ENCODE peak calls at places on chromosome 9, in seven cellular contexts. A is lower lobe of right lung, N is spleen, P is Caco-2, M is adrenal gland, U is IMR-90, Y is lower leg skin. H is an unnamed sample.

GRCh38 chr9:113772121-113772885 is 103.8 kb upstream of the ZNF618 start:
- DNase-seq in A (no peak), N (no peak), P (no peak), M (no peak), U (peak; percentile 52), Y (no peak), H (no peak)

GRCh38 chr9:69379250-69379982 is 54.4 kb downstream of the ENTREP1 start:
- DNase-seq in A (no peak), N (no peak), P (no peak), M (peak; percentile 51), U (peak; percentile 51), Y (no peak), H (no peak)

GRCh38 chr9:89410022-89410421 is 87.9 kb downstream of the SEMA4D start:
- DNase-seq in A (no peak), N (no peak), P (no peak), M (no peak), U (no peak), Y (no peak), H (no peak)

GRCh38 chr9:20280330-20280729 is 342.0 kb downstream of the MLLT3 start:
- DNase-seq in A (no peak), N (no peak), P (no peak), M (no peak), U (no peak), Y (no peak), H (no peak)

GRCh38 chr9:70120834-70121510 is 77.3 kb downstream of the MAMDC2 start:
- DNase-seq in A (no peak), N (no peak), P (no peak), M (peak; percentile 32), U (peak; percentile 97), Y (peak; percentile 93), H (no peak)

GRCh38 chr9:37026085-37026935 is 7.8 kb downstream of the PAX5 start:
- DNase-seq in A (no peak), N (peak; percentile 78), P (no peak), M (no peak), U (no peak), Y (peak; percentile 77), H (peak; percentile 22)

GRCh38 chr9:108444400-108445358 is 411.1 kb downstream of the ACTL7B start:
- DNase-seq in A (no peak), N (no peak), P (no peak), M (peak; percentile 21), U (peak; percentile 96), Y (peak; percentile 88), H (no peak)

GRCh38 chr9:36149197-36149596 is 12.7 kb downstream of the GLIPR2 start:
- DNase-seq in A (no peak), N (no peak), P (no peak), M (peak; percentile 49), U (peak; percentile 79), Y (peak; percentile 80), H (no peak)

GRCh38 chr9:77417570-77417969 is 230.6 kb downstream of the GNA14 start:
- DNase-seq in A (no peak), N (no peak), P (no peak), M (no peak), U (peak; percentile 79), Y (peak; percentile 67), H (no peak)

GRCh38 chr9:134419684-134420076 is 93.4 kb downstream of the RXRA start:
- DNase-seq in A (no peak), N (no peak), P (peak; percentile 51), M (no peak), U (no peak), Y (no peak), H (no peak)

GRCh38 chr9:123655681-123656423 is 274.1 kb downstream of the DENND1A start:
- DNase-seq in A (no peak), N (no peak), P (no peak), M (no peak), U (no peak), Y (no peak), H (no peak)

GRCh38 chr9:107285292-107285691 is 2.2 kb downstream of the RAD23B start:
- DNase-seq in A (no peak), N (no peak), P (no peak), M (no peak), U (no peak), Y (no peak), H (no peak)

GRCh38 chr9:20551835-20552234 is 70.5 kb downstream of the MLLT3 start:
- DNase-seq in A (no peak), N (no peak), P (peak; percentile 11), M (no peak), U (no peak), Y (no peak), H (no peak)

GRCh38 chr9:34556231-34556525 is 33.3 kb downstream of the CNTFR start:
- DNase-seq in A (no peak), N (peak; percentile 61), P (no peak), M (no peak), U (no peak), Y (no peak), H (no peak)

GRCh38 chr9:132957805-132958204 is 13.4 kb upstream of the TSC1 start:
- DNase-seq in A (no peak), N (no peak), P (no peak), M (no peak), U (no peak), Y (no peak), H (no peak)

GRCh38 chr9:2979893-2980292 is 136.0 kb upstream of the PUM3 start:
- DNase-seq in A (no peak), N (no peak), P (no peak), M (no peak), U (no peak), Y (no peak), H (no peak)

GRCh38 chr9:98569070-98569469 is 139.7 kb downstream of the GABBR2 start:
- DNase-seq in A (no peak), N (no peak), P (no peak), M (no peak), U (no peak), Y (peak; percentile 74), H (no peak)

GRCh38 chr9:37324691-37325490 is 97.6 kb upstream of the GRHPR start:
- DNase-seq in A (no peak), N (no peak), P (no peak), M (no peak), U (no peak), Y (no peak), H (no peak)

GRCh38 chr9:107935931-107936330 is 446.4 kb upstream of the KLF4 start:
- DNase-seq in A (no peak), N (no peak), P (no peak), M (no peak), U (no peak), Y (no peak), H (no peak)

DNA sequence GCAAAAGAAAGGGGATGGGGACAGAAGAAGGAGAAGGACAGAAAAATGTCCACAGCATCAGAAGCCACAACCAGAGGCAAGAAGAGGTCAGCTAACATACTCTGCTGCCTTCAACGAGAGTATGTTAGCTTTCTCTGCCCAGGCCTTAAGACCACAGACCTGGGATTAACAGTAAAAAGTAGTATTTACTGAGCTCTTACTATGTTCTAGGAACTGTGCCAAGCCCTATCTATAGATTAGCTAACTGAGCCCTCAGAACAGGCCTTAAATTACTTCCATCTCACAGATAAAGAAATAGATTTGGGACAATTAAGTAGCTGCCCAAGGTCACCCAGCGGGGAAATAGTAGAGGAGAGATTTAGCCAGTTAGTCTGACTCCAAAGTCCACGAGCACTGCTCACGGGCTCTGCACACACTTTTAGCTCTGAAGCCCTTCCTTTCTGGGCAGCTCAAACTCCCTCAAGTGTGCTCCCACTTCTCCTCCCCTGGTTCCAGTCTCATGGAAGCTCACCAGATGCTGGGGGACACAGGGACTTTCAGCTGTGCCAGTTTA is 64.5 kb upstream of the EQTN start:
- DNase-seq in A (no peak), N (no peak), P (no peak), M (no peak), U (no peak), Y (no peak), H (no peak)
- TF ChIP-seq CTCF in A (no peak), N (no peak), P (no peak), M (no peak), U (no peak), Y (no peak), H (no peak)

GRCh38 chr9:104808030-104808614 is 44.2 kb downstream of the NIPSNAP3B start:
- DNase-seq in A (no peak), N (no peak), P (no peak), M (peak; percentile 54), U (peak; percentile 55), Y (no peak), H (no peak)
- TF ChIP-seq CTCF in A (peak; percentile 17), N (no peak), P (no peak), M (no peak), U (peak; percentile 37), Y (no peak), H (no peak)

DNA sequence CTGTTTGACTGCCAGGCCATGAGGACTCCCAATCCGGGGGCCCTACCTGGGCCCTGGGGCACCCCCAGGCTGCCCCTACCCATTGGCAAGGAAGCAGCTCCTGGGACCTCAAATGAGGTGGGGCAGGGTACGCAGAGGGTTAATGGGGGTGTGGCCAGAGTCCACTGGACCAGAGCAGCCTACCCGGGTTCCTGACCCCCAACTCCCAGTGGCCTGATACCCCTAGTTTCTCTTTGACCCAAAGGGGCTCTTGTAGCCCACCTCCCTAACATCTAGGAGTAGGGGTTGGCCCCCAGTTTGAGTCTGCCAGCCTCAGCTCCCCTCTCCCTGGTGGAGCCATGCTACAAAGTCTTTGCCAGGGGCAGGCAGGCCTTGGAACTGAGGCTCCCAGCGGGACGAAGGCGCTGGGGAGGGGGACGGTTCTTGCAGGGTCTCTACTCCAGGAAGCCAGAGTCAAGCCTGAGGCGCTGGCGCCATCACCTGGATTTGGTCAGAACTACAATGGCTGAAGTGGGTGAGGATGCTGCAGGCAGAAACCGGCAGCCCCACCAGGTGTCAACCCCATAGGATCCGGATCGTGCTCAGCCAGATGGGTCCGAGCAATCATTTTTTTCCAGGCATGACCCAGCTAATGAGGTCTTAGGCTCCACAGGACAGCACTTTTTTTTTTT is 8.4 kb upstream of the CERCAM start:
- DNase-seq in A (peak; percentile 58), N (no peak), P (peak; percentile 85), M (peak; percentile 58), U (peak; percentile 31), Y (no peak), H (peak; percentile 91)
- TF ChIP-seq CTCF in A (peak; percentile 55), N (peak; percentile 68), P (peak; percentile 61), M (peak; percentile 59), U (peak; percentile 68), Y (no peak), H (peak; percentile 76)

GRCh38 chr9:126320158-126320922 is 6.3 kb upstream of the MVB12B start:
- DNase-seq in A (no peak), N (peak; percentile 20), P (no peak), M (no peak), U (no peak), Y (no peak), H (no peak)

GRCh38 chr9:126318858-126319257 is 7.8 kb upstream of the MVB12B start:
- DNase-seq in A (no peak), N (peak; percentile 1), P (no peak), M (no peak), U (no peak), Y (no peak), H (no peak)

GRCh38 chr9:126319651-126320050 is 7.0 kb upstream of the MVB12B start:
- DNase-seq in A (no peak), N (no peak), P (no peak), M (no peak), U (no peak), Y (no peak), H (no peak)

GRCh38 chr9:126316085-126316655 is 10.5 kb upstream of the MVB12B start:
- DNase-seq in A (no peak), N (no peak), P (no peak), M (no peak), U (no peak), Y (no peak), H (no peak)

DNA sequence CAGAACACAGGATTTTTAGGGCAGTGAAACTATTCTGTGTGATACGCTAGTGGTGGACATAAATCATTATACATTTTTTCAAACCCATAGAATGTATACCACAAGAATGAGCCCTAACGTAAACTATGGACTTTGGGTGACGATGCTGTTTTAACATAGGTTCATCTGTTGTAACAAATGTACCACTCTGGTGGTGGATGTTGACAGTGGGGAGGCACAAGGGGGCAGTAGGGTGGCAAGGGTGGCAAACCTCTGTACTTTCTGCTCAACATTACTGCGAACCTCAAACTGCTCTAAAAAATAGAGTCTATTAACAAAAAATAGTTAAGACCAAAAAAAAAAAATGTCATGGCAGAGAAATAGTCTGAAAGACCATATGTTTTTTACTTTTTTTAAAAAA is 9.1 kb upstream of the MVB12B start:
- DNase-seq in A (no peak), N (no peak), P (no peak), M (no peak), U (peak; percentile 25), Y (no peak), H (no peak)
- TF ChIP-seq CTCF in A (peak; percentile 50), N (peak; percentile 61), P (no peak), M (peak; percentile 21), U (peak; percentile 40), Y (no peak), H (no peak)